ENCODE peak calls at places on chromosomes 16 and 17, in eight cellular contexts. V, H, U, R, G, J, W and F are unnamed samples.
A peak's percentile ranks its signal among the peaks of the same experiment; 100 is the strongest.

GRCh38 chr17:45895304-45895968 is 1.1 kb downstream of the MAPT start:
- DNase-seq in V (no peak), U (peak; percentile 14), R (peak; percentile 22), H (no peak), J (no peak), W (no peak), G (no peak), F (peak; percentile 56)

GRCh38 chr16:71421911-71422310 is 19.9 kb downstream of the TLE7 start:
- DNase-seq in J (peak; percentile 59), R (peak; percentile 9), H (peak; percentile 39), W (no peak), V (no peak), U (peak; percentile 15), G (no peak), F (no peak)

GRCh38 chr16:7405166-7405565 is 72.5 kb downstream of the RBFOX1 start:
- DNase-seq in R (no peak), U (no peak), W (no peak), H (no peak), J (no peak), G (peak; percentile 28), V (no peak), F (no peak)

GRCh38 chr17:50501906-50502642 is 6.2 kb upstream of the MYCBPAP start:
- DNase-seq in W (no peak), H (no peak), J (no peak), R (no peak), G (no peak), V (no peak), U (no peak), F (no peak)

GRCh38 chr17:82320956-82321927 is 3.8 kb upstream of the CD7 start:
- DNase-seq in J (peak; percentile 83), G (no peak), H (no peak), U (peak; percentile 77), W (no peak), R (peak; percentile 82), V (no peak), F (no peak)

GRCh38 chr16:76897816-76898215 is 293.2 kb upstream of the MON1B start:
- DNase-seq in V (no peak), J (no peak), R (no peak), G (no peak), W (no peak), H (no peak), U (no peak), F (no peak)

GRCh38 chr17:28173801-28174200 is 131.3 kb downstream of the NLK start:
- DNase-seq in R (no peak), J (no peak), U (no peak), H (no peak), V (no peak), W (no peak), G (no peak), F (no peak)

GRCh38 chr17:66540131-66540781 is 237.8 kb downstream of the PRKCA start:
- DNase-seq in J (no peak), V (peak; percentile 75), H (no peak), R (no peak), W (no peak), U (no peak), G (peak; percentile 80), F (peak; percentile 93)

GRCh38 chr16:84710686-84711085 is 10.9 kb downstream of the USP10 start:
- DNase-seq in W (no peak), V (no peak), R (no peak), J (no peak), G (no peak), U (no peak), H (no peak), F (no peak)

GRCh38 chr17:12070561-12070960 is 49.9 kb downstream of the MAP2K4 start:
- DNase-seq in J (no peak), V (no peak), W (no peak), H (no peak), U (no peak), G (peak; percentile 58), R (no peak), F (no peak)

GRCh38 chr17:77724876-77725615 is 233.5 kb upstream of the TNRC6C start:
- DNase-seq in G (no peak), H (no peak), W (no peak), J (no peak), U (no peak), V (no peak), R (no peak), F (no peak)

GRCh38 chr17:43328650-43329049 is 70.1 kb upstream of the ARL4D start:
- DNase-seq in V (no peak), U (no peak), W (no peak), H (no peak), R (no peak), G (no peak), J (no peak), F (no peak)

GRCh38 chr16:83689385-83689831 is 118.4 kb upstream of the HSBP1 start:
- DNase-seq in R (no peak), G (peak; percentile 93), W (peak; percentile 85), V (no peak), H (peak; percentile 25), J (peak; percentile 18), U (no peak), F (no peak)

GRCh38 chr16:25080420-25081131 is 31.0 kb upstream of the LCMT1 start:
- DNase-seq in G (no peak), W (no peak), H (no peak), J (no peak), R (no peak), U (no peak), V (no peak), F (no peak)

GRCh38 chr17:77404812-77405581 is 264.2 kb downstream of the SEC14L1 start:
- DNase-seq in W (no peak), R (peak; percentile 87), J (peak; percentile 92), U (peak; percentile 70), V (no peak), H (peak; percentile 63), G (peak; percentile 90), F (no peak)

GRCh38 chr16:85898521-85899442 is at the start of gene IRF8:
- DNase-seq in U (peak; percentile 92), H (peak; percentile 62), R (peak; percentile 72), V (no peak), G (peak; percentile 14), W (no peak), J (peak; percentile 93), F (no peak)

GRCh38 chr17:65099941-65100315 is 37.2 kb upstream of the RGS9 start:
- DNase-seq in R (peak; percentile 88), G (peak; percentile 54), J (peak; percentile 83), H (peak; percentile 55), U (peak; percentile 67), W (peak; percentile 44), V (no peak), F (no peak)

GRCh38 chr17:47686276-47686635 is 7.7 kb upstream of the TBKBP1 start:
- DNase-seq in W (peak; percentile 60), V (no peak), H (no peak), G (peak; percentile 53), R (no peak), U (no peak), J (no peak), F (no peak)

GRCh38 chr16:11090947-11091785 is 146.8 kb downstream of the CLEC16A start:
- DNase-seq in J (no peak), W (no peak), U (no peak), G (no peak), R (no peak), V (no peak), H (no peak), F (no peak)

GRCh38 chr16:15856217-15856616 is 611 bp downstream of the MYH11 start:
- DNase-seq in R (no peak), W (no peak), V (no peak), U (no peak), H (no peak), J (no peak), G (no peak), F (no peak)

GRCh38 chr16:25012525-25012991 is 2.6 kb downstream of the ARHGAP17 start:
- DNase-seq in V (no peak), W (peak; percentile 75), U (no peak), J (no peak), H (no peak), G (peak; percentile 80), R (no peak), F (no peak)

GRCh38 chr17:48047741-48048320 is 328 bp upstream of the NFE2L1 start:
- DNase-seq in G (peak; percentile 98), R (peak; percentile 98), V (peak; percentile 99), W (peak; percentile 99), J (peak; percentile 97), H (peak; percentile 100), U (peak; percentile 95), F (peak; percentile 100)

GRCh38 chr16:78324649-78325274 is 225.3 kb downstream of the WWOX start:
- DNase-seq in V (no peak), G (no peak), U (no peak), J (no peak), R (no peak), H (no peak), W (no peak), F (no peak)

GRCh38 chr17:77737442-77738265 is 220.8 kb upstream of the TNRC6C start:
- DNase-seq in V (no peak), J (no peak), W (no peak), R (no peak), H (no peak), G (no peak), U (no peak), F (no peak)